ENCODE peak calls at places on chromosomes 16 and 17, in seven cellular contexts. H is activated naive CD8-positive, alpha-beta T cell treated with anti-CD3 and anti-CD28 coated beads for 36 hours; R is brain microvascular endothelial cell; E is NCI-H1436; S is midbrain; P is activated naive CD4-positive, alpha-beta T cell treated with anti-CD3 and anti-CD28 coated beads for 36 hours; B is MV-4-11. U is an unnamed sample.

GRCh38 chr17:35486920-35487727 is 38.6 kb upstream of the SLFN13 start:
- DNase-seq in S (no peak), R (peak; percentile 17), H (peak; percentile 87), B (peak; percentile 93), P (peak; percentile 90), E (no peak), U (peak; percentile 11)

GRCh38 chr16:66474750-66475199 is 47.7 kb downstream of the BEAN1 start:
- DNase-seq in P (peak; percentile 73), R (no peak), H (peak; percentile 62), E (peak; percentile 46), B (peak; percentile 73), S (no peak), U (peak; percentile 90)

GRCh38 chr17:54744750-54745149 is 155.9 kb upstream of the TOM1L1 start:
- DNase-seq in P (no peak), E (no peak), H (no peak), R (no peak), B (no peak), S (no peak), U (no peak)

GRCh38 chr16:27175888-27176287 is 27.4 kb upstream of the KDM8 start:
- DNase-seq in H (no peak), R (no peak), B (no peak), P (no peak), S (no peak), E (no peak), U (no peak)

GRCh38 chr17:67818110-67819002 is 6.9 kb upstream of the BPTF start:
- DNase-seq in H (no peak), S (no peak), P (no peak), E (no peak), R (no peak), B (peak; percentile 26), U (no peak)

GRCh38 chr16:49932943-49933342 is 77.0 kb upstream of the ZNF423 start:
- DNase-seq in P (no peak), B (no peak), S (no peak), H (no peak), R (peak; percentile 17), E (no peak), U (no peak)

GRCh38 chr16:75319513-75320401 is 68.3 kb upstream of the BCAR1 start:
- DNase-seq in H (peak; percentile 14), R (peak; percentile 81), S (no peak), E (no peak), P (peak; percentile 40), B (peak; percentile 72), U (peak; percentile 45)

GRCh38 chr17:76935331-76935730 is 67.1 kb downstream of the MGAT5B start:
- DNase-seq in H (no peak), R (no peak), P (no peak), E (no peak), B (no peak), S (no peak), U (no peak)

GRCh38 chr16:54171855-54172537 is 114.6 kb downstream of the IRX3 start:
- DNase-seq in B (peak; percentile 88), R (peak; percentile 73), E (no peak), S (no peak), H (no peak), P (no peak), U (no peak)

GRCh38 chr17:27840688-27841087 is 40.4 kb upstream of the NOS2 start:
- DNase-seq in P (no peak), S (no peak), E (no peak), B (no peak), R (no peak), H (no peak), U (no peak)

GRCh38 chr16:68470461-68471150 is 22.3 kb upstream of the SMPD3 start:
- DNase-seq in H (peak; percentile 30), S (peak; percentile 42), E (no peak), P (peak; percentile 17), R (no peak), B (peak; percentile 99), U (peak; percentile 93)

GRCh38 chr17:8426094-8426720 is 9.5 kb upstream of the NDEL1 start:
- DNase-seq in E (no peak), P (no peak), B (no peak), R (no peak), S (no peak), H (no peak), U (no peak)

GRCh38 chr17:14581181-14581830 is 280.4 kb downstream of the HS3ST3B1 start:
- DNase-seq in E (no peak), B (no peak), P (no peak), R (no peak), H (no peak), S (no peak), U (no peak)

GRCh38 chr17:61408151-61409041 is 8.8 kb downstream of the TBX2 start:
- DNase-seq in E (no peak), H (no peak), S (no peak), B (no peak), P (no peak), R (no peak), U (no peak)

GRCh38 chr16:30122621-30123160 is 329 bp downstream of the MAPK3 start:
- DNase-seq in B (no peak), E (peak; percentile 35), H (peak; percentile 20), S (no peak), P (no peak), R (no peak), U (peak; percentile 33)

GRCh38 chr16:64167851-64168770 is 953.8 kb downstream of the CDH11 start:
- DNase-seq in P (no peak), B (no peak), R (no peak), E (no peak), S (no peak), H (no peak), U (peak; percentile 65)

GRCh38 chr17:37742114-37742761 is 2.6 kb downstream of the HNF1B start:
- DNase-seq in P (no peak), R (no peak), E (no peak), S (no peak), B (no peak), H (no peak), U (no peak)

GRCh38 chr16:51845586-51845985 is 694.5 kb upstream of the SALL1 start:
- DNase-seq in P (no peak), S (no peak), E (no peak), H (no peak), B (no peak), R (no peak), U (no peak)

GRCh38 chr17:676060-676745 is 38.4 kb downstream of the VPS53 start:
- DNase-seq in B (no peak), H (no peak), R (no peak), P (no peak), E (no peak), S (no peak), U (no peak)

GRCh38 chr17:57989011-57989345 is 924 bp upstream of the VEZF1 start:
- DNase-seq in P (no peak), R (peak; percentile 24), H (no peak), B (peak; percentile 55), E (no peak), S (peak; percentile 44), U (no peak)

GRCh38 chr16:56345406-56346050 is 79.8 kb downstream of the AMFR start:
- DNase-seq in P (no peak), E (no peak), S (no peak), B (no peak), R (no peak), H (no peak), U (no peak)

GRCh38 chr16:58077796-58078195 is 51.4 kb downstream of the CFAP20 start:
- DNase-seq in P (no peak), B (no peak), S (no peak), R (no peak), E (no peak), H (no peak), U (no peak)

GRCh38 chr16:88345031-88345942 is 37.5 kb upstream of the ZNF469 start:
- DNase-seq in E (no peak), P (no peak), H (no peak), B (no peak), S (no peak), R (no peak), U (no peak)

GRCh38 chr17:64686705-64687104 is 24.6 kb upstream of the SMURF2 start:
- DNase-seq in S (no peak), R (no peak), E (no peak), P (no peak), H (no peak), B (no peak), U (peak; percentile 11)

GRCh38 chr17:67646472-67646871 is 71.3 kb upstream of the NOL11 start:
- DNase-seq in H (no peak), B (no peak), R (no peak), P (no peak), S (no peak), E (no peak), U (no peak)

GRCh38 chr17:705011-705410 is 9.6 kb downstream of the VPS53 start:
- DNase-seq in R (no peak), S (no peak), H (no peak), B (no peak), P (no peak), E (no peak), U (no peak)

GRCh38 chr17:8109669-8110455 is 8.5 kb downstream of the ALOXE3 start:
- DNase-seq in P (peak; percentile 81), R (no peak), S (no peak), E (peak; percentile 65), B (no peak), H (peak; percentile 83), U (peak; percentile 76)

GRCh38 chr16:67013823-67014640 is 14.9 kb upstream of the CBFB start:
- DNase-seq in S (peak; percentile 73), E (peak; percentile 73), B (peak; percentile 19), H (peak; percentile 87), R (peak; percentile 18), P (peak; percentile 76), U (peak; percentile 74)

GRCh38 chr17:74442670-74443515 is 11.0 kb downstream of the GPRC5C start:
- DNase-seq in R (no peak), B (peak; percentile 95), P (no peak), H (peak; percentile 47), S (peak; percentile 79), E (peak; percentile 54), U (peak; percentile 86)

GRCh38 chr16:49474741-49475140 is 101.1 kb downstream of the C16orf78 start:
- DNase-seq in B (no peak), H (no peak), S (no peak), E (no peak), R (no peak), P (no peak), U (no peak)

GRCh38 chr16:2511128-2511785 is 2.5 kb upstream of the ATP6V0C start:
- DNase-seq in P (no peak), E (no peak), S (no peak), H (no peak), B (no peak), R (peak; percentile 52), U (no peak)

GRCh38 chr17:2312736-2313135 is 9.0 kb downstream of the SRR start:
- DNase-seq in E (no peak), S (no peak), B (no peak), H (no peak), P (no peak), R (no peak), U (no peak)

GRCh38 chr17:18008496-18009268 is 30.3 kb downstream of the ATPAF2 start:
- DNase-seq in B (no peak), P (no peak), S (no peak), H (no peak), R (peak; percentile 38), E (no peak), U (no peak)

GRCh38 chr17:8818047-8818446 is 18.9 kb upstream of the MFSD6L start:
- DNase-seq in P (no peak), B (no peak), S (no peak), R (no peak), H (no peak), E (no peak), U (no peak)

GRCh38 chr17:81328925-81329278 is 33.8 kb upstream of the SLC38A10 start:
- DNase-seq in E (no peak), S (no peak), H (no peak), R (no peak), P (no peak), B (peak; percentile 36), U (no peak)

U was measured in RPMI8226.